ENCODE peak calls at places on chromosomes 11 and 22, in five cellular contexts. T is pancreas, N is upper lobe of right lung, H is foreskin keratinocyte, D is cardiac muscle cell. X is an unnamed sample.

GRCh38 chr11:124174001-124174400 is 9.1 kb upstream of the OR10D3 start:
- DNase-seq in T (no peak), N (no peak), H (peak), D (peak), X (no peak)

GRCh38 chr11:121418625-121419114 is 33.4 kb upstream of the SORL1 start:
- DNase-seq in T (no peak), N (no peak), H (no peak), D (no peak), X (peak)

GRCh38 chr11:88521354-88522310 is 184.1 kb upstream of the CTSC start:
- DNase-seq in T (no peak), N (no peak), H (no peak), D (no peak), X (no peak)

GRCh38 chr22:41229215-41229614 is 11.5 kb downstream of the CHADL start:
- DNase-seq in T (no peak), N (no peak), H (no peak), D (no peak), X (no peak)

GRCh38 chr11:9735919-9736318 is 72.0 kb downstream of the SWAP70 start:
- DNase-seq in T (no peak), N (no peak), H (no peak), D (no peak), X (no peak)

GRCh38 chr11:72924568-72925190 is 110.5 kb downstream of the ATG16L2 start:
- DNase-seq in T (no peak), N (no peak), H (no peak), D (no peak), X (no peak)

GRCh38 chr22:49951001-49951677 is 9.4 kb upstream of the PIM3 start:
- DNase-seq in T (peak), N (peak), H (peak), D (no peak), X (no peak)

GRCh38 chr22:29443452-29443851 is 5.1 kb downstream of the RFPL1 start:
- DNase-seq in T (peak), N (no peak), H (peak), D (no peak), X (no peak)

GRCh38 chr11:75554258-75555022 is 7.6 kb upstream of the SERPINH1 start:
- DNase-seq in T (peak), N (peak), H (peak), D (peak), X (no peak)

GRCh38 chr11:112730591-112730990 is 230.6 kb upstream of the NCAM1 start:
- DNase-seq in T (no peak), N (no peak), H (no peak), D (no peak), X (no peak)

GRCh38 chr11:63918576-63919171 is 1.7 kb upstream of the RCOR2 start:
- DNase-seq in T (no peak), N (no peak), H (no peak), D (no peak), X (no peak)

GRCh38 chr11:98107736-98108135 is 913.0 kb upstream of the CNTN5 start:
- DNase-seq in T (no peak), N (no peak), H (no peak), D (peak), X (no peak)

GRCh38 chr11:11876458-11876857 is 34.7 kb downstream of the USP47 start:
- DNase-seq in T (no peak), N (no peak), H (no peak), D (no peak), X (no peak)

GRCh38 chr22:44567846-44568493 is 69.9 kb upstream of the RTL6 start:
- DNase-seq in T (peak), N (peak), H (no peak), D (peak), X (no peak)

GRCh38 chr22:49637255-49637760 is 190.4 kb downstream of the BRD1 start:
- DNase-seq in T (no peak), N (no peak), H (no peak), D (no peak), X (no peak)

GRCh38 chr11:23288001-23288783 is 427.9 kb upstream of the CCDC179 start:
- DNase-seq in T (no peak), N (no peak), H (peak), D (no peak), X (no peak)

GRCh38 chr22:25068701-25069100 is 116.2 kb downstream of the KIAA1671 start:
- DNase-seq in T (no peak), N (no peak), H (no peak), D (no peak), X (no peak)

DNA sequence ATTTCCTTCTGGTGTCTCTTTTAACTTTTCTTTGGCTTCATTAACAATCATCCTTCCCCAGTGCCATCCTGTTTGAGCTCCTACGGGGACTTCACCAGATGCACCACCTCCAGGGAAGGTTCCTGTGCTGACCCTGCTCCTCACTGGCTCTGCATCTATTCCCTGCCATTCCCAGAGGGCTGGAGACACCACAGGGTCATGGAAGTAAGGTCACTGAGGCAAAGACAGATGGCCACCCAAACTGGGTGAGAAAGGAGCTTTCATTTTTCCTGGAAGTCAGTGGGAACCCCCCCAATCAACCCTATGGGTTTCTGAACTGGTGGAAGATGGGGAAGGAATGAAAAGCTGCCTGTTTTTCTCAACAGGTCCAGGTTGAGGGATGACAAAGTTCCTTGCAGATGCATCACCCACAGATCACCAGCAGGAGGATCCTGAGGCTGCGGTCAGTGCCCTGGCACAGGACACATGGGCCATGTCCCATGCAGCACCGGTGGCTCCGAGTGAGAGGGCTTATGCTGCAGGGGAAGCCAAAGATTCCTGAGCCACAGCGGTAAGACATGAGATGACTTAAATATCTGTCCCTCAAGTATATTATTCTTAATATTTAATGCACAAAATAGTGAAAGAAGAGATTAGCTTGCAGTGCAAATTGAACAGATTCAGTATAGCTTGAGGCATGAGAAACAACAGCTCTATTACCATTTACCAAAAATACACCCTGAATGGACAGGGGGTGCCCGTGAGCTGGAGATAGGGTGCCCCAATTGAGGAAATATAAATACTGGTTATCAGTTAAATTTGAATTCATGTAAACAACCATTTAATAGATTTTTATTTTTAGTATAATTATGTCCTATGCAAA is 73.0 kb upstream of the VPREB1 start:
- DNase-seq in T (no peak), N (no peak), H (no peak), D (no peak), X (no peak)
- TF ChIP-seq CTCF in T (no peak), N (no peak), H (peak), D (peak), X (peak)

GRCh38 chr22:20258584-20259335 is 9.4 kb downstream of the RTN4R start:
- DNase-seq in T (no peak), N (no peak), H (no peak), D (no peak), X (no peak)
- TF ChIP-seq CTCF in T (no peak), N (peak), H (peak), D (peak), X (peak)

GRCh38 chr11:82731691-82732277 is 1.9 kb downstream of the FAM181B start:
- DNase-seq in T (no peak), N (no peak), H (no peak), D (no peak), X (no peak)
- TF ChIP-seq CTCF in T (no peak), N (no peak), H (no peak), D (no peak), X (no peak)

DNA sequence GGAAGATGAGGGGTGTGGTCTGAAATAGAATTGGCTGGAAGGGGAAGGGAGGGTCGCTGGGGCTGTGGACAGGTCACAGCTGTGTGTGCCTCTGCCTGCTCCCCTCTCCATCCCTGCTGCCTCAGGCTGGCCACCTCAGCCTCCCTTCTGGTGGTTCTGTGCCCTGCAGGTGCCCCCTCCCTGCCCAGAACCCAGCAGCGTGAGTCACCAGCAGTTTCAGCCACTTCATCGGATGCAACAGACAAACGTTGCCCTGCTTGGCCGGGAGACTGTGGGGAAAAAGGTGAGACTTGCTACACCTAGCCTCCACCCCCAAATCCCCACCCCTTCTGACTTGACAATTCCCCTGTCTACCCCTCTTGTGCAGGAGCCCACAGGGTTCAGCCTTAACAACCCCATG is 21.8 kb upstream of the LRRC10B start:
- DNase-seq in T (no peak), N (no peak), H (no peak), D (no peak), X (no peak)
- TF ChIP-seq CTCF in T (no peak), N (no peak), H (no peak), D (no peak), X (no peak)

GRCh38 chr11:134728186-134728585 is 316.1 kb upstream of the B3GAT1 start:
- DNase-seq in T (no peak), N (no peak), H (no peak), D (no peak), X (no peak)

GRCh38 chr11:134725939-134726639 is 314.0 kb upstream of the B3GAT1 start:
- DNase-seq in T (peak), N (no peak), H (no peak), D (no peak), X (no peak)

GRCh38 chr11:134725211-134725610 is 313.2 kb upstream of the B3GAT1 start:
- DNase-seq in T (no peak), N (no peak), H (no peak), D (no peak), X (no peak)

GRCh38 chr11:134727636-134728035 is 315.6 kb upstream of the B3GAT1 start:
- DNase-seq in T (no peak), N (no peak), H (no peak), D (no peak), X (no peak)

GRCh38 chr11:134727204-134727603 is 315.2 kb upstream of the B3GAT1 start:
- DNase-seq in T (no peak), N (no peak), H (no peak), D (no peak), X (no peak)
- TF ChIP-seq CTCF in T (no peak), N (no peak), H (no peak), D (no peak), X (no peak)

X was measured in CD14-positive monocyte.